ENCODE peak calls at places on chromosomes 11 and 22, in six cellular contexts. U is fibroblast of the aortic adventitia, Z is psoas muscle, S is mammary epithelial cell, B is mesendoderm, I is adipocyte. R is an unnamed sample.

GRCh38 chr11:76803811-76804600 is 20.9 kb downstream of the TSKU start:
- DNase-seq in U (peak; percentile 46), Z (no peak), S (no peak), B (no peak), I (no peak), R (peak; percentile 22)

GRCh38 chr11:61855939-61856730 is 28.0 kb downstream of the FADS2 start:
- DNase-seq in U (no peak), Z (no peak), S (no peak), B (no peak), I (no peak), R (no peak)

GRCh38 chr11:28673687-28674431 is 565.7 kb downstream of the METTL15 start:
- DNase-seq in U (no peak), Z (no peak), S (peak; percentile 46), B (peak; percentile 16), I (peak; percentile 65), R (no peak)

GRCh38 chr11:124329787-124330478 is 9.9 kb upstream of the OR8D2 start:
- DNase-seq in U (peak; percentile 25), Z (no peak), S (no peak), B (no peak), I (peak; percentile 15), R (peak; percentile 47)

GRCh38 chr11:127943763-127944162 is 643.6 kb downstream of the ETS1 start:
- DNase-seq in U (no peak), Z (no peak), S (peak; percentile 82), B (no peak), I (no peak), R (no peak)

GRCh38 chr11:116294630-116295029 is 478.2 kb downstream of the BUD13 start:
- DNase-seq in U (no peak), Z (no peak), S (peak; percentile 42), B (peak; percentile 87), I (peak; percentile 2), R (peak; percentile 4)

GRCh38 chr22:31329029-31329428 is 17.1 kb downstream of the PATZ1 start:
- DNase-seq in U (no peak), Z (no peak), S (peak; percentile 54), B (no peak), I (no peak), R (no peak)

GRCh38 chr22:38802671-38803121 is 8.8 kb upstream of the DNAL4 start:
- DNase-seq in U (peak; percentile 94), Z (peak; percentile 79), S (peak; percentile 97), B (peak; percentile 62), I (peak; percentile 95), R (peak; percentile 95)

GRCh38 chr11:65184146-65184545 is 2.4 kb downstream of the CAPN1 start:
- DNase-seq in U (no peak), Z (no peak), S (no peak), B (peak; percentile 68), I (no peak), R (no peak)

GRCh38 chr11:73192272-73192671 is 25.8 kb upstream of the P2RY2 start:
- DNase-seq in U (no peak), Z (peak; percentile 25), S (peak; percentile 99), B (no peak), I (no peak), R (no peak)

GRCh38 chr11:27385245-27385644 is 22.2 kb upstream of the CCDC34 start:
- DNase-seq in U (peak; percentile 83), Z (no peak), S (peak; percentile 51), B (no peak), I (peak; percentile 91), R (peak; percentile 89)

GRCh38 chr11:57439786-57440185 is 12.9 kb upstream of the SLC43A3 start:
- DNase-seq in U (no peak), Z (no peak), S (no peak), B (no peak), I (no peak), R (no peak)

GRCh38 chr11:94526645-94527438 is 14.6 kb downstream of the C11orf97 start:
- DNase-seq in U (no peak), Z (no peak), S (no peak), B (no peak), I (no peak), R (no peak)

GRCh38 chr11:118339281-118340045 is 3.0 kb downstream of the CD3D start:
- DNase-seq in U (no peak), Z (no peak), S (no peak), B (no peak), I (no peak), R (no peak)

GRCh38 chr11:118341749-118342489 is 586 bp downstream of the CD3D start:
- DNase-seq in U (no peak), Z (no peak), S (no peak), B (no peak), I (no peak), R (no peak)

GRCh38 chr11:118342503-118343161 is at the start of gene CD3D:
- DNase-seq in U (no peak), Z (no peak), S (no peak), B (peak; percentile 19), I (no peak), R (no peak)

GRCh38 chr11:118338637-118339061 is 3.9 kb downstream of the CD3D start:
- DNase-seq in U (no peak), Z (no peak), S (peak; percentile 2), B (peak; percentile 22), I (no peak), R (peak; percentile 21)

DNA sequence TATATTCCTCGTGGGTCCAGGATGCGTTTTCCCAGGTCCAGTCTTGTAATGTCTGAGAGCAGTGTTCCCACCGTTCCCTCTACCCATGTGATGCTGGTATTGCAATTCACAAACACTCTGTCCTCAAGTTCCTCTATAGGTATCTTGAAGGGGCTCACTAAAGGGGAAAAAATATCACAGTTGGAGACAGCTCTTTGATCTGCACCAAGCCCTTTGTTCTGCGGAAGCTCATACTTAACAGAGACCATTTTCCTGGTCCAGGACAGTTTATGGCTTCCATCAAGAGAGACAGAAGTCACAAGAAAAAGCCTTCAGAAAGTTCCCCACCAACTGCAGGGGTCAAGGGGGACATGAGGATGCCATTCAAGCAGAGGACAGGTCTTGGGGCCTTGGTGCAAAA is 2.1 kb downstream of the CD3D start:
- DNase-seq in U (no peak), Z (no peak), S (no peak), B (no peak), I (no peak), R (no peak)
- H3K4me3 ChIP-seq in U (no peak overlapping the region), Z (no peak overlapping the region), S (no peak overlapping the region), B (no peak overlapping the region), I (no peak overlapping the region), R (no peak overlapping the region)

GRCh38 chr22:37270928-37271650 is 11.2 kb upstream of the CYTH4 start:
- DNase-seq in U (peak; percentile 42), Z (no peak), S (no peak), B (no peak), I (no peak), R (peak; percentile 39)

GRCh38 chr22:37269930-37270678 is 12.2 kb upstream of the CYTH4 start:
- DNase-seq in U (no peak), Z (no peak), S (no peak), B (no peak), I (no peak), R (no peak)

GRCh38 chr22:37267128-37267587 is 15.2 kb upstream of the CYTH4 start:
- DNase-seq in U (peak; percentile 30), Z (peak; percentile 58), S (no peak), B (peak; percentile 64), I (peak; percentile 75), R (no peak)

GRCh38 chr22:37266581-37267127 is 15.7 kb upstream of the CYTH4 start:
- DNase-seq in U (no peak), Z (no peak), S (no peak), B (no peak), I (no peak), R (no peak)

GRCh38 chr22:37267661-37268413 is 14.5 kb upstream of the CYTH4 start:
- DNase-seq in U (no peak), Z (no peak), S (no peak), B (no peak), I (no peak), R (no peak)
- H3K4me3 ChIP-seq in U (no peak overlapping the region), Z (peak overlapping the region; percentile 22), S (no peak overlapping the region), B (no peak overlapping the region), I (no peak overlapping the region), R (no peak overlapping the region)

GRCh38 chr11:120340529-120340928 is 4.3 kb downstream of the ARHGEF12 start:
- DNase-seq in U (peak; percentile 39), Z (no peak), S (peak; percentile 43), B (no peak), I (peak; percentile 44), R (no peak)
- H3K4me3 ChIP-seq in U (no peak overlapping the region), Z (peak overlapping the region; percentile 96), S (no peak overlapping the region), B (no peak overlapping the region), I (peak overlapping the region; percentile 99), R (peak overlapping the region; percentile 96)

GRCh38 chr11:133164986-133165385 is 367.3 kb downstream of the OPCML start:
- DNase-seq in U (no peak), Z (no peak), S (no peak), B (no peak), I (no peak), R (no peak)

GRCh38 chr11:133160754-133161153 is 371.5 kb downstream of the OPCML start:
- DNase-seq in U (no peak), Z (no peak), S (no peak), B (no peak), I (no peak), R (no peak)

GRCh38 chr11:133168016-133168415 is 364.3 kb downstream of the OPCML start:
- DNase-seq in U (no peak), Z (no peak), S (no peak), B (no peak), I (no peak), R (no peak)

GRCh38 chr11:133162228-133162627 is 370.1 kb downstream of the OPCML start:
- DNase-seq in U (no peak), Z (no peak), S (no peak), B (no peak), I (no peak), R (no peak)

DNA sequence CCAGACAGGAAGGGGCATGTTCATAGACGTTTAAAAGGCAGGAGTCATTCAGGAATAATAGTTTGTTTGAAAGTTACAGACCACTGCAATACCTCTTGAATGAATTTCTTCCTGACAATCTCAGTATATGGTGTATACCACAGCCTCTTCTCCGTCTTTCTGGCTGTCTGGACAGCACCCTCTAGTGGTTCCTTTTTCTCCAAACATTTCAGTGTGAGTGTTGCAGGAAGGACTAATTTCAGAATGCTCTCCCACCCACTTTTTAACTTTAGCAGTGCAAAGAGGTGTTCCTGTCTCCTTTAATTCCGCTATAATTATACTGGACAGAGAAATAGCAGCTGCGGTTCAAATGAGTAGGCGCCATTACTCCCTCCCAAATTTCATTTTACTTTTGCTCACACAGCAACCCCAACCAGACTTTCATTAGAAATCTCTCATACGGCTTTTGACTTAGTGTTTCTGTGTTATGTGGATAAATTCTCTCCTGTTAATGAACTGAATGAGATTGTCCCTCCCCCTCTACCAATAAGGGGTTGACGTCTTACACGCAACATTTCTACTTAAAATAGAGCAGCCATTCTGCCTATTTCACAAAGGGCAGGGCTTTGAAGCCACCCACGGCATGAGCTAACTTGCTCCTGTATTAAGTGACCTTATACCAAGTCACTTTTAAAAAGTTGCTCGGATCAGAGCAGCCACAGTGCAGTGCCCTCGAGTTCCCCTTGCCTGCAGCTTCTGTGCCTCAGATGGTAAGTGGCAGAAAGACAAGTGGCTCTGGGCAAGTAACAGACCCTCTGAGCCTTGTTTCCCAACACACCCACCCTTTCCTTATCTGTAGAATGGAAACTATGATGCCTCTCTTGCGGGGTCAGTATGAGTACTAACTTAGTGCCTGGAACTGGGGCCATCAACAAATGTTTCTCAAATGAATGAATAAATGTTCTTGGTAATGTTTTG is 368.6 kb downstream of the OPCML start:
- DNase-seq in U (peak; percentile 2), Z (no peak), S (peak; percentile 32), B (peak; percentile 73), I (peak; percentile 64), R (peak; percentile 36)
- H3K4me3 ChIP-seq in U (no peak overlapping the region), Z (no peak overlapping the region), S (no peak overlapping the region), B (no peak overlapping the region), I (no peak overlapping the region), R (no peak overlapping the region)

GRCh38 chr11:123188508-123189165 is 6.4 kb downstream of the CLMP start:
- DNase-seq in U (peak; percentile 88), Z (no peak), S (peak; percentile 68), B (peak; percentile 58), I (peak; percentile 63), R (peak; percentile 85)
- H3K4me3 ChIP-seq in U (peak overlapping the region; percentile 59), Z (no peak overlapping the region), S (peak overlapping the region; percentile 2), B (no peak overlapping the region), I (peak overlapping the region; percentile 63), R (peak overlapping the region; percentile 26)